ENCODE peak calls at places on chromosome 19, in five cellular contexts. L is heart right ventricle; G is activated gamma-delta T cell treated with Interleukin-2 at 50 U/mL for 16 hours; U is effector CD4-positive, alpha-beta T cell; W is stimulated activated CD4-positive, alpha-beta T cell treated with anti-CD3 and anti-CD28 coated beads, Interleukin-4, amount 100 ng/mL, for 4 hours. D is an unnamed sample.

GRCh38 chr19:38385804-38386257 is 2.0 kb downstream of the GGN start:
- DNase-seq in L (no peak), G (no peak), U (no peak), W (no peak), D (no peak)

GRCh38 chr19:33894787-33895186 is 98.1 kb downstream of the KCTD15 start:
- DNase-seq in L (no peak), G (no peak), U (no peak), W (no peak), D (no peak)

GRCh38 chr19:55383279-55383788 is 758 bp downstream of the TMEM238 start:
- DNase-seq in L (no peak), G (no peak), U (no peak), W (peak), D (no peak)

GRCh38 chr19:21463449-21464105 is 41.8 kb upstream of the ZNF429 start:
- DNase-seq in L (peak), G (peak), U (peak), W (peak), D (no peak)

GRCh38 chr19:19627716-19628498 is at the start of gene LPAR2:
- DNase-seq in L (no peak), G (peak), U (peak), W (peak), D (no peak)

GRCh38 chr19:33777351-33777750 is 19.3 kb upstream of the KCTD15 start:
- DNase-seq in L (no peak), G (no peak), U (no peak), W (no peak), D (no peak)

GRCh38 chr19:49761625-49762311 is 1.3 kb downstream of the TSKS start:
- DNase-seq in L (peak), G (no peak), U (no peak), W (no peak), D (no peak)

GRCh38 chr19:1147934-1148549 is 26.0 kb downstream of the SBNO2 start:
- DNase-seq in L (no peak), G (no peak), U (no peak), W (no peak), D (no peak)

GRCh38 chr19:45413497-45413896 is 7.1 kb downstream of the POLR1G start:
- DNase-seq in L (no peak), G (no peak), U (no peak), W (no peak), D (no peak)

GRCh38 chr19:21483589-21484170 is 21.7 kb upstream of the ZNF429 start:
- DNase-seq in L (peak), G (peak), U (peak), W (peak), D (no peak)

GRCh38 chr19:48738557-48739399 is 1.6 kb downstream of the RASIP1 start:
- DNase-seq in L (peak), G (peak), U (peak), W (peak), D (peak)

GRCh38 chr19:44476559-44477408 is 23.5 kb downstream of the ZNF180 start:
- DNase-seq in L (no peak), G (no peak), U (no peak), W (no peak), D (no peak)

GRCh38 chr19:39692166-39692565 is 12.1 kb upstream of the LGALS14 start:
- DNase-seq in L (no peak), G (no peak), U (no peak), W (no peak), D (no peak)

GRCh38 chr19:6519289-6519688 is 11.5 kb upstream of the TNFSF9 start:
- DNase-seq in L (no peak), G (no peak), U (no peak), W (no peak), D (no peak)

GRCh38 chr19:46713781-46714522 is 3.0 kb downstream of the PRKD2 start:
- DNase-seq in L (peak), G (peak), U (peak), W (peak), D (peak)

GRCh38 chr19:49997709-49998108 is 27.5 kb downstream of the VRK3 start:
- DNase-seq in L (no peak), G (no peak), U (no peak), W (no peak), D (no peak)

GRCh38 chr19:2034729-2035589 is 16.1 kb downstream of the MKNK2 start:
- DNase-seq in L (peak), G (peak), U (peak), W (peak), D (no peak)

GRCh38 chr19:39405261-39405912 is 1.3 kb upstream of the ZFP36 start:
- DNase-seq in L (no peak), G (no peak), U (no peak), W (peak), D (no peak)

GRCh38 chr19:47188507-47189033 is 42.4 kb downstream of the BBC3 start:
- DNase-seq in L (no peak), G (no peak), U (no peak), W (no peak), D (no peak)

GRCh38 chr19:392375-392970 is 16.5 kb downstream of the C2CD4C start:
- DNase-seq in L (no peak), G (no peak), U (no peak), W (no peak), D (no peak)

GRCh38 chr19:12703056-12703455 is 6.6 kb upstream of the FBXW9 start:
- DNase-seq in L (no peak), G (no peak), U (no peak), W (no peak), D (no peak)

GRCh38 chr19:46587861-46588260 is 13.3 kb upstream of the CALM3 start:
- DNase-seq in L (no peak), G (no peak), U (no peak), W (no peak), D (no peak)

GRCh38 chr19:20612711-20613316 is 47.2 kb upstream of the ZNF737 start:
- DNase-seq in L (no peak), G (no peak), U (no peak), W (no peak), D (no peak)

GRCh38 chr19:39130337-39131254 is 5.0 kb downstream of the PAK4 start:
- DNase-seq in L (no peak), G (no peak), U (no peak), W (no peak), D (no peak)

GRCh38 chr19:49746206-49746958 is 16.7 kb downstream of the TSKS start:
- DNase-seq in L (peak), G (peak), U (peak), W (peak), D (no peak)

GRCh38 chr19:1884291-1884718 is 991 bp downstream of the ABHD17A start:
- DNase-seq in L (no peak), G (peak), U (no peak), W (no peak), D (no peak)

GRCh38 chr19:15210323-15210774 is 9.6 kb upstream of the NOTCH3 start:
- DNase-seq in L (peak), G (no peak), U (no peak), W (no peak), D (no peak)

GRCh38 chr19:30107351-30107750 is 165.3 kb downstream of the URI1 start:
- DNase-seq in L (no peak), G (no peak), U (no peak), W (no peak), D (no peak)

GRCh38 chr19:14147797-14148605 is 11.6 kb upstream of the ASF1B start:
- DNase-seq in L (peak), G (peak), U (no peak), W (peak), D (no peak)

GRCh38 chr19:37413243-37414084 is 42.6 kb downstream of the ZNF527 start:
- DNase-seq in L (no peak), G (no peak), U (no peak), W (no peak), D (no peak)

GRCh38 chr19:46221981-46222610 is 7.4 kb upstream of the IGFL1 start:
- DNase-seq in L (peak), G (no peak), U (no peak), W (no peak), D (no peak)

GRCh38 chr19:19746286-19747213 is 13.6 kb upstream of the ZNF14 start:
- DNase-seq in L (no peak), G (no peak), U (no peak), W (no peak), D (no peak)